ENCODE peak calls at places on chromosome 1, in seven cellular contexts. Z, I, O, A, G, N and B are unnamed samples. For H3K4me1, the result is how much of the 10 kb centered on the place peaks cover.

GRCh38 chr1:92169161-92169560 is 48.6 kb upstream of the C1orf146 start:
- DNase-seq in Z (no peak), I (no peak), O (no peak), A (no peak), G (no peak), N (no peak), B (no peak)

GRCh38 chr1:8154621-8155052 is 128.5 kb upstream of the ERRFI1 start:
- DNase-seq in Z (peak), I (no peak), O (no peak), A (no peak), G (no peak), N (no peak), B (no peak)

GRCh38 chr1:35870651-35871309 is 12.2 kb upstream of the AGO1 start:
- DNase-seq in Z (no peak), I (no peak), O (no peak), A (no peak), G (no peak), N (no peak), B (peak)

GRCh38 chr1:200035956-200036615 is 8.6 kb downstream of the NR5A2 start:
- DNase-seq in Z (peak), I (peak), O (no peak), A (peak), G (no peak), N (no peak), B (no peak)

GRCh38 chr1:33434363-33434750 is 3.5 kb upstream of the PHC2 start:
- DNase-seq in Z (no peak), I (no peak), O (no peak), A (no peak), G (no peak), N (no peak), B (no peak)

GRCh38 chr1:94101613-94101940 is 19.4 kb downstream of the ABCA4 start:
- DNase-seq in Z (no peak), I (no peak), O (peak), A (no peak), G (no peak), N (no peak), B (no peak)

GRCh38 chr1:29325675-29326074 is 89.4 kb downstream of the PTPRU start:
- DNase-seq in Z (no peak), I (peak), O (no peak), A (peak), G (no peak), N (no peak), B (no peak)

GRCh38 chr1:240282061-240282830 is 190.6 kb downstream of the FMN2 start:
- DNase-seq in Z (no peak), I (no peak), O (no peak), A (no peak), G (peak), N (no peak), B (no peak)

GRCh38 chr1:67479146-67479891 is 49.1 kb upstream of the SERBP1 start:
- DNase-seq in Z (no peak), I (no peak), O (peak), A (no peak), G (no peak), N (no peak), B (no peak)

GRCh38 chr1:72282271-72282656 is at the start of gene NEGR1:
- DNase-seq in Z (no peak), I (peak), O (peak), A (peak), G (peak), N (no peak), B (peak)

GRCh38 chr1:229370601-229371021 is 27.8 kb upstream of the CCSAP start:
- DNase-seq in Z (no peak), I (no peak), O (no peak), A (no peak), G (no peak), N (peak), B (no peak)

GRCh38 chr1:232853994-232854532 is 48.8 kb downstream of the MAP10 start:
- DNase-seq in Z (peak), I (no peak), O (no peak), A (no peak), G (no peak), N (no peak), B (peak)

GRCh38 chr1:210396541-210396940 is 67.8 kb downstream of the HHAT start:
- DNase-seq in Z (no peak), I (no peak), O (no peak), A (no peak), G (no peak), N (no peak), B (no peak)

GRCh38 chr1:92709738-92710137 is 75.2 kb downstream of the EVI5 start:
- DNase-seq in Z (peak), I (no peak), O (no peak), A (peak), G (no peak), N (no peak), B (peak)

GRCh38 chr1:227449051-227449450 is 114.3 kb upstream of the ZNF678 start:
- DNase-seq in Z (peak), I (peak), O (no peak), A (peak), G (peak), N (peak), B (no peak)

GRCh38 chr1:212217633-212218032 is 67.6 kb upstream of the PPP2R5A start:
- DNase-seq in Z (no peak), I (no peak), O (no peak), A (no peak), G (no peak), N (no peak), B (no peak)

GRCh38 chr1:226100436-226101347 is 38.2 kb downstream of the H3-3A start:
- DNase-seq in Z (peak), I (no peak), O (no peak), A (peak), G (no peak), N (peak), B (peak)

GRCh38 chr1:207649865-207650580 is 5.1 kb downstream of the CR1L start:
- DNase-seq in Z (no peak), I (no peak), O (no peak), A (no peak), G (no peak), N (no peak), B (no peak)

GRCh38 chr1:37692834-37693175 is 489 bp downstream of the CDCA8 start:
- DNase-seq in Z (no peak), I (no peak), O (peak), A (no peak), G (no peak), N (no peak), B (no peak)

GRCh38 chr1:230509281-230509977 is 83.3 kb upstream of the PGBD5 start:
- DNase-seq in Z (peak), I (no peak), O (no peak), A (no peak), G (no peak), N (peak), B (peak)

GRCh38 chr1:51214615-51215131 is 21.4 kb upstream of the RNF11 start:
- DNase-seq in Z (no peak), I (no peak), O (peak), A (no peak), G (no peak), N (peak), B (peak)

GRCh38 chr1:16615253-16616252 is 2.2 kb upstream of the NBPF1 start:
- DNase-seq in Z (no peak), I (no peak), O (peak), A (peak), G (peak), N (no peak), B (no peak)

GRCh38 chr1:171545523-171545922 is 60.2 kb downstream of the PRRC2C start:
- DNase-seq in Z (no peak), I (no peak), O (no peak), A (no peak), G (no peak), N (no peak), B (no peak)

GRCh38 chr1:8217011-8217711 is 100.8 kb upstream of the SLC45A1 start:
- DNase-seq in Z (peak), I (peak), O (peak), A (peak), G (no peak), N (no peak), B (no peak)

GRCh38 chr1:54266195-54266594 is 66.2 kb downstream of the MRPL37 start:
- DNase-seq in Z (no peak), I (no peak), O (no peak), A (no peak), G (no peak), N (no peak), B (no peak)

GRCh38 chr1:85356130-85356529 is 79.7 kb upstream of the BCL10 start:
- DNase-seq in Z (no peak), I (no peak), O (no peak), A (no peak), G (no peak), N (no peak), B (no peak)

GRCh38 chr1:199087081-199087614 is 448.3 kb downstream of the PTPRC start:
- DNase-seq in Z (peak), I (no peak), O (no peak), A (no peak), G (no peak), N (no peak), B (no peak)

GRCh38 chr1:184986250-184986649 is 11.9 kb upstream of the NIBAN1 start:
- DNase-seq in Z (peak), I (no peak), O (no peak), A (no peak), G (no peak), N (no peak), B (peak)

GRCh38 chr1:16117936-16118335 is 37.9 kb downstream of the EPHA2 start:
- DNase-seq in Z (no peak), I (peak), O (no peak), A (peak), G (no peak), N (no peak), B (no peak)

GRCh38 chr1:94936861-94937620 is 10.1 kb upstream of the CNN3 start:
- DNase-seq in Z (no peak), I (no peak), O (no peak), A (no peak), G (no peak), N (no peak), B (peak)

GRCh38 chr1:223659711-223660110 is 5.8 kb downstream of the CAPN8 start:
- DNase-seq in Z (no peak), I (no peak), O (no peak), A (no peak), G (no peak), N (no peak), B (no peak)

GRCh38 chr1:57319165-57319564 is 104.7 kb downstream of the DAB1 start:
- DNase-seq in Z (peak), I (no peak), O (no peak), A (no peak), G (no peak), N (no peak), B (peak)

GRCh38 chr1:234512376-234512965 is 33.5 kb upstream of the TARBP1 start:
- DNase-seq in Z (no peak), I (peak), O (no peak), A (peak), G (no peak), N (no peak), B (no peak)

GRCh38 chr1:197775282-197776262 is at the start of gene DENND1B:
- DNase-seq in Z (peak), I (peak), O (peak), A (peak), G (peak), N (peak), B (peak)

GRCh38 chr1:14292533-14292932 is 306.0 kb upstream of the KAZN start:
- DNase-seq in Z (no peak), I (no peak), O (no peak), A (no peak), G (no peak), N (no peak), B (no peak)

GRCh38 chr1:212606734-212607205 is 1.8 kb upstream of the ATF3 start:
- DNase-seq in Z (peak), I (no peak), O (peak), A (peak), G (peak), N (peak), B (peak)

DNA sequence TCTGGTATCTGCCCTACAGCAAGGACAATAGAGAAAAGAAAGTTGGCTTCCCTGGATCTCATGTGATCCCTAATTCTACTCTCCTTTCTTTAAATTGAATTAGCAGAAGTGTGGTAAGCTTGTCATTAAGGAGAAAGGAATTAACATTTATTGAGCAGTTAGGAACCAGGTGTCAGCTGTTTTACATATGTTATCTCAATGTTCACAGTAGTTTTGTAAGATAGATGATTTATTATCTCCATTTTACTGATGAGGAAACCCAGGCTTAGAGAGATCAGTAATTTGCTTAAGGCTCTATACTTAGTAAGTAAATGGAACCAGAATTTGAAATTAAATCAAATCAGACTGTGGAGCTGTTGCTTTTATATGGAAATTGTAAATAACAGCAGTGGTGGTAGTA is 8.0 kb downstream of the XPR1 start:
- DNase-seq in Z (no peak), I (no peak), O (no peak), A (no peak), G (no peak), N (no peak), B (no peak)
- H3K4me1 ChIP-seq in Z (under half), I (under half), O (under half), A (under half), G (under half), N (under half), B (under half)

DNA sequence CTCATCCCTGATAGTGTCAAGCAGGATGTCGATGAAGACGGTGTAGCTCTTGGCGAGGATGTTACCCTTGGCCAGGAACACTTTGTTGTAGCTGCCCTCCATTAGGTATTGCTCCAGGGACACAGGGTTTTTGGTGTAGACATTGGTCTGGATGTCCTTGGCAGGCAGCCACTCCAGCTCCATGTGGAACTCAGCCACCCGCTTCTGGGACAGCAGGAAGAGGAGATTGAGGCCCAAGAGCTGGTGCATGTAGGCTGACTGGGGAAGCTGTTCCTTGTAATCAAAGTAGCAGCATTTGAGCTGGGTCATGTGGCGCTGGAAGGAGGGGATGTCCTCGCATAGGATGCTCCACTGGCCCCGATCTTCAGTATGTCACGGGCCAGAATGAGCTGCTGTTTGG is 9.5 kb downstream of the IL6R start:
- DNase-seq in Z (no peak), I (no peak), O (no peak), A (no peak), G (no peak), N (no peak), B (no peak)
- H3K4me1 ChIP-seq in Z (under half), I (under half), O (under half), A (under half), G (under half), N (half or more), B (under half)

GRCh38 chr1:160622885-160623633 is 23.8 kb downstream of the SLAMF1 start:
- DNase-seq in Z (no peak), I (no peak), O (no peak), A (no peak), G (no peak), N (peak), B (no peak)
- H3K4me1 ChIP-seq in Z (under half), I (under half), O (under half), A (under half), G (under half), N (half or more), B (under half)

DNA sequence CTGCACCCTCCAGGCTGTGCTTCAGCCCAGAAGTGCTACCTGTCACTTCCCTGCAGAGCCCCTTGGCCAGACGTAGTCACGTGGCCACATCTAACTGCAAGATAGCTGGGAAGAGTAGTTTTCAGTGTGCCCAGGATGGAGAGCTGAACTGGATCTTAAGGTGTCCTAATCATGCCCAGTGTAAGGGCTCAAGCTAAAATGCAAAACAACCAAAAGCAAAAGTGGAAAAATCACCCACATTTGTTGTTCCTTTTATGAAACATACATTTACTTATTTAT is 59.4 kb upstream of the ROR1 start:
- DNase-seq in Z (no peak), I (no peak), O (no peak), A (no peak), G (no peak), N (no peak), B (no peak)
- H3K4me1 ChIP-seq in Z (under half), I (under half), O (under half), A (under half), G (under half), N (under half), B (under half)

DNA sequence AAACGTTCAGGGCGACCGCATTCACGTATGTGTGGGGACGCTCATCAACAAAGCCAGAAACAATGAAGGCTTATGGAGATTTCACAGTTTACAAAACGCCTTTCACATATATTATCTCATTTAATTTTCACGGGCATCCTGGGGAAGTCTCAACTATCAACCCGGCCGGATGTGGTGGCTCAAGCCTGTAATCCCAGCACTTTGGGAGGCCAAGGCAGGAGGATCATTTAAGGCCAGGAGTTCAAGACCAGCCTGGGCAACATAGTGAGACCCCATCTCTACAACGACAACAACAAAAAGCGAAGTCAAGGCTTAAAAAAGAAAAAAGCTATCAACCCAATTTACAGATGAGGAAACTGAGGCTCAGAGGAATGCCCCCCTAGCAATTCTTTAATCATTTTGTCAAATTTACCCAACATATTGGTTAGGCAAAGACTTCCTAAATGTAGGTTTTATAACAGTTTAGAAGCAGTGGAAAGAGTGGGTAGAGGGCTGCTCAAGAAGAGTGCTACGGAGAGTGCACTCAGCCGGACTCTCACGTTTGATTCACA is 28.3 kb downstream of the SLC66A1 start:
- DNase-seq in Z (no peak), I (no peak), O (no peak), A (no peak), G (no peak), N (no peak), B (no peak)
- H3K4me1 ChIP-seq in Z (under half), I (under half), O (under half), A (under half), G (under half), N (under half), B (under half)

GRCh38 chr1:206101351-206101750 is 15.8 kb downstream of the AVPR1B start:
- DNase-seq in Z (no peak), I (no peak), O (no peak), A (no peak), G (no peak), N (no peak), B (no peak)
- H3K4me1 ChIP-seq in Z (under half), I (under half), O (under half), A (under half), G (under half), N (under half), B (under half)